ENCODE peak calls at places on chromosomes 6 and 20, in four cellular contexts. Z is heart right ventricle, Y is cardiac muscle cell, U is brain microvascular endothelial cell. W is an unnamed sample.
A peak's percentile ranks its signal among the peaks of the same experiment; 100 is the strongest.

GRCh38 chr6:149723771-149724417 is 6.0 kb upstream of the LATS1 start:
- DNase-seq in Z (no peak), Y (peak; percentile 41), U (peak; percentile 69), W (no peak)

GRCh38 chr6:104413767-104414166 is 446.0 kb downstream of the HACE1 start:
- DNase-seq in Z (no peak), Y (no peak), U (no peak), W (no peak)

GRCh38 chr6:97497713-97498331 is 214.8 kb upstream of the MMS22L start:
- DNase-seq in Z (peak; percentile 58), Y (peak; percentile 86), U (peak; percentile 64), W (peak; percentile 53)

GRCh38 chr6:6131492-6132109 is 124.9 kb upstream of the NRN1 start:
- DNase-seq in Z (no peak), Y (peak; percentile 9), U (no peak), W (no peak)

GRCh38 chr20:15862178-15862577 is 711.1 kb downstream of the KIF16B start:
- DNase-seq in Z (no peak), Y (no peak), U (no peak), W (no peak)

GRCh38 chr6:93819189-93819588 is 399.8 kb upstream of the EPHA7 start:
- DNase-seq in Z (no peak), Y (no peak), U (peak; percentile 2), W (no peak)

GRCh38 chr6:35585688-35586087 is 73.0 kb upstream of the TULP1 start:
- DNase-seq in Z (no peak), Y (no peak), U (no peak), W (no peak)

GRCh38 chr6:21277601-21278043 is 315.9 kb upstream of the SOX4 start:
- DNase-seq in Z (no peak), Y (no peak), U (no peak), W (no peak)

GRCh38 chr6:140566706-140567330 is 1192.4 kb upstream of the CITED2 start:
- DNase-seq in Z (no peak), Y (peak; percentile 62), U (peak; percentile 50), W (no peak)

GRCh38 chr6:135451617-135452190 is 45.8 kb downstream of the AHI1 start:
- DNase-seq in Z (no peak), Y (peak; percentile 47), U (no peak), W (no peak)

GRCh38 chr6:122712093-122712863 is 67.2 kb upstream of the FABP7 start:
- DNase-seq in Z (no peak), Y (no peak), U (peak; percentile 14), W (no peak)

GRCh38 chr6:166614171-166614583 is 12.9 kb downstream of the RPS6KA2 start:
- DNase-seq in Z (no peak), Y (no peak), U (no peak), W (no peak)
- H3K27ac ChIP-seq in Z (peak overlapping the region; percentile 65), Y (no peak overlapping the region), U (no peak overlapping the region), W (peak overlapping the region; percentile 81)

GRCh38 chr20:58628491-58629212 is 22.4 kb upstream of the STX16 start:
- DNase-seq in Z (no peak), Y (no peak), U (no peak), W (no peak)
- TF ChIP-seq CTCF in Z (no peak), Y (no peak), U (no peak), W (no peak)

DNA sequence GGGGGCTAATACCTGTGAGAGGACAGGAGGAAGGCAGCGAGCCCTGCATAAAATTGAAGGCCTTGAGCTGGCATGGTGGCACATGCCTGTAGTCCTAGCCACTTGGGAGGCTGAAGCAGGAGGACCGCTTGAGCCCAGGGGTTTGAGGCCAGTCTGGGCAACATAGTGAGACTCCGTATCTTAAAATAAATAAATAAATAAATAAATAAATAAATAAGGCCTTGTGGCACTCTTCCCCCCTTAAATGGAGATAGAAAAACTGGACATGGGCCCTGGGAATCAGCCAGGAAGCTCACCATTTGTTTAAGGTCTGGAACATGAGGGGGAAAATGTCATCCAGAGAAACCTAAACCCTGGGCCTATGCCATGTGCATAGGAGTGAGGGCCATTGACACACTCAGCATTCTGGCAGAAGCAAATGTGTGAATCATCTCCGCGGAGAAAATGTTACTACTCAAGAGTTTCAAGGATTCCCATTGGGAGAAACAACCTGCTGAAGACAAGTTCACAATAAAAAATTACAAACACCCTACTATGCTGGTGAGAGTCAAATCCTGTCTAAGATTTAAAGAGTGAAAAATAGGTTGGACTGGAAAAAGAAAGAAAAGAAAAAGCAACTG is 51.9 kb upstream of the UBR2 start:
- DNase-seq in Z (no peak), Y (no peak), U (peak; percentile 24), W (no peak)
- H3K27ac ChIP-seq in Z (no peak overlapping the region), Y (no peak overlapping the region), U (no peak overlapping the region), W (no peak overlapping the region)

GRCh38 chr20:62822788-62823651 is 6.2 kb downstream of the COL9A3 start:
- DNase-seq in Z (no peak), Y (peak; percentile 38), U (no peak), W (no peak)
- TF ChIP-seq CTCF in Z (no peak), Y (peak; percentile 22), U (peak; percentile 52), W (no peak)